ENCODE peak calls at places on chromosomes 6 and 20, in four cellular contexts. One of them, this sample, is unnamed.

GRCh38 chr20:58149412-58150091 is 78.9 kb downstream of the ANKRD60 start:
- DNase-seq in B cell: no peak
- DNase-seq in stimulated activated CD8-positive, alpha-beta memory T cell treated with anti-CD3 and anti-CD28 coated beads, Interleukin-12 subunit alpha, Interleukin-12 subunit beta, amount 100 ng/mL, for 4 hours: no peak
- DNase-seq in activated naive CD4-positive, alpha-beta T cell treated with anti-CD3 and anti-CD28 coated beads, Interleukin-2, amount 10 ng/mL, durations not matched to agents 7 days and 5 days: no peak
- DNase-seq in this sample: no peak

GRCh38 chr20:18585134-18585533 is 2.7 kb upstream of the DTD1 start:
- DNase-seq in B cell: no peak
- DNase-seq in stimulated activated CD8-positive, alpha-beta memory T cell treated with anti-CD3 and anti-CD28 coated beads, Interleukin-12 subunit alpha, Interleukin-12 subunit beta, amount 100 ng/mL, for 4 hours: no peak
- DNase-seq in activated naive CD4-positive, alpha-beta T cell treated with anti-CD3 and anti-CD28 coated beads, Interleukin-2, amount 10 ng/mL, durations not matched to agents 7 days and 5 days: no peak
- DNase-seq in this sample: no peak

GRCh38 chr20:62219992-62220665 is at the start of gene HRH3:
- DNase-seq in B cell: peak; percentile 63
- DNase-seq in stimulated activated CD8-positive, alpha-beta memory T cell treated with anti-CD3 and anti-CD28 coated beads, Interleukin-12 subunit alpha, Interleukin-12 subunit beta, amount 100 ng/mL, for 4 hours: peak; percentile 12
- DNase-seq in activated naive CD4-positive, alpha-beta T cell treated with anti-CD3 and anti-CD28 coated beads, Interleukin-2, amount 10 ng/mL, durations not matched to agents 7 days and 5 days: peak; percentile 67
- DNase-seq in this sample: peak; percentile 80

GRCh38 chr6:108751851-108752732 is 96.1 kb upstream of the ARMC2 start:
- DNase-seq in B cell: no peak
- DNase-seq in stimulated activated CD8-positive, alpha-beta memory T cell treated with anti-CD3 and anti-CD28 coated beads, Interleukin-12 subunit alpha, Interleukin-12 subunit beta, amount 100 ng/mL, for 4 hours: no peak
- DNase-seq in activated naive CD4-positive, alpha-beta T cell treated with anti-CD3 and anti-CD28 coated beads, Interleukin-2, amount 10 ng/mL, durations not matched to agents 7 days and 5 days: no peak
- DNase-seq in this sample: no peak

GRCh38 chr6:26556263-26557070 is 18.3 kb downstream of the HMGN4 start:
- DNase-seq in B cell: peak; percentile 35
- DNase-seq in stimulated activated CD8-positive, alpha-beta memory T cell treated with anti-CD3 and anti-CD28 coated beads, Interleukin-12 subunit alpha, Interleukin-12 subunit beta, amount 100 ng/mL, for 4 hours: no peak
- DNase-seq in activated naive CD4-positive, alpha-beta T cell treated with anti-CD3 and anti-CD28 coated beads, Interleukin-2, amount 10 ng/mL, durations not matched to agents 7 days and 5 days: no peak
- DNase-seq in this sample: peak; percentile 39

GRCh38 chr6:43979525-43979924 is 147.7 kb downstream of the MRPL14 start:
- DNase-seq in B cell: no peak
- DNase-seq in stimulated activated CD8-positive, alpha-beta memory T cell treated with anti-CD3 and anti-CD28 coated beads, Interleukin-12 subunit alpha, Interleukin-12 subunit beta, amount 100 ng/mL, for 4 hours: no peak
- DNase-seq in activated naive CD4-positive, alpha-beta T cell treated with anti-CD3 and anti-CD28 coated beads, Interleukin-2, amount 10 ng/mL, durations not matched to agents 7 days and 5 days: peak; percentile 8
- DNase-seq in this sample: no peak

GRCh38 chr6:81331526-81331925 is 421.0 kb downstream of the TENT5A start:
- DNase-seq in B cell: no peak
- DNase-seq in stimulated activated CD8-positive, alpha-beta memory T cell treated with anti-CD3 and anti-CD28 coated beads, Interleukin-12 subunit alpha, Interleukin-12 subunit beta, amount 100 ng/mL, for 4 hours: no peak
- DNase-seq in activated naive CD4-positive, alpha-beta T cell treated with anti-CD3 and anti-CD28 coated beads, Interleukin-2, amount 10 ng/mL, durations not matched to agents 7 days and 5 days: no peak
- DNase-seq in this sample: no peak

GRCh38 chr20:46308258-46309157 is at the start of gene CDH22:
- DNase-seq in B cell: peak; percentile 50
- DNase-seq in stimulated activated CD8-positive, alpha-beta memory T cell treated with anti-CD3 and anti-CD28 coated beads, Interleukin-12 subunit alpha, Interleukin-12 subunit beta, amount 100 ng/mL, for 4 hours: no peak
- DNase-seq in activated naive CD4-positive, alpha-beta T cell treated with anti-CD3 and anti-CD28 coated beads, Interleukin-2, amount 10 ng/mL, durations not matched to agents 7 days and 5 days: peak; percentile 61
- DNase-seq in this sample: no peak

GRCh38 chr6:52746213-52746612 is 17.1 kb downstream of the GSTA2 start:
- DNase-seq in B cell: no peak
- DNase-seq in stimulated activated CD8-positive, alpha-beta memory T cell treated with anti-CD3 and anti-CD28 coated beads, Interleukin-12 subunit alpha, Interleukin-12 subunit beta, amount 100 ng/mL, for 4 hours: no peak
- DNase-seq in activated naive CD4-positive, alpha-beta T cell treated with anti-CD3 and anti-CD28 coated beads, Interleukin-2, amount 10 ng/mL, durations not matched to agents 7 days and 5 days: no peak
- DNase-seq in this sample: no peak

GRCh38 chr6:124829822-124830221 is 132.4 kb upstream of the RNF217 start:
- DNase-seq in B cell: no peak
- DNase-seq in stimulated activated CD8-positive, alpha-beta memory T cell treated with anti-CD3 and anti-CD28 coated beads, Interleukin-12 subunit alpha, Interleukin-12 subunit beta, amount 100 ng/mL, for 4 hours: no peak
- DNase-seq in activated naive CD4-positive, alpha-beta T cell treated with anti-CD3 and anti-CD28 coated beads, Interleukin-2, amount 10 ng/mL, durations not matched to agents 7 days and 5 days: no peak
- DNase-seq in this sample: no peak

GRCh38 chr20:57450931-57451330 is 59.7 kb downstream of the RBM38 start:
- DNase-seq in B cell: peak; percentile 35
- DNase-seq in stimulated activated CD8-positive, alpha-beta memory T cell treated with anti-CD3 and anti-CD28 coated beads, Interleukin-12 subunit alpha, Interleukin-12 subunit beta, amount 100 ng/mL, for 4 hours: no peak
- DNase-seq in activated naive CD4-positive, alpha-beta T cell treated with anti-CD3 and anti-CD28 coated beads, Interleukin-2, amount 10 ng/mL, durations not matched to agents 7 days and 5 days: no peak
- DNase-seq in this sample: no peak

GRCh38 chr6:1871936-1872335 is 262.2 kb downstream of the FOXC1 start:
- DNase-seq in B cell: no peak
- DNase-seq in stimulated activated CD8-positive, alpha-beta memory T cell treated with anti-CD3 and anti-CD28 coated beads, Interleukin-12 subunit alpha, Interleukin-12 subunit beta, amount 100 ng/mL, for 4 hours: no peak
- DNase-seq in activated naive CD4-positive, alpha-beta T cell treated with anti-CD3 and anti-CD28 coated beads, Interleukin-2, amount 10 ng/mL, durations not matched to agents 7 days and 5 days: no peak
- DNase-seq in this sample: no peak

GRCh38 chr6:118350881-118351430 is 197.1 kb upstream of the PLN start:
- DNase-seq in B cell: no peak
- DNase-seq in stimulated activated CD8-positive, alpha-beta memory T cell treated with anti-CD3 and anti-CD28 coated beads, Interleukin-12 subunit alpha, Interleukin-12 subunit beta, amount 100 ng/mL, for 4 hours: no peak
- DNase-seq in activated naive CD4-positive, alpha-beta T cell treated with anti-CD3 and anti-CD28 coated beads, Interleukin-2, amount 10 ng/mL, durations not matched to agents 7 days and 5 days: no peak
- DNase-seq in this sample: no peak

GRCh38 chr20:56223352-56223751 is 25.2 kb upstream of the MC3R start:
- DNase-seq in B cell: no peak
- DNase-seq in stimulated activated CD8-positive, alpha-beta memory T cell treated with anti-CD3 and anti-CD28 coated beads, Interleukin-12 subunit alpha, Interleukin-12 subunit beta, amount 100 ng/mL, for 4 hours: no peak
- DNase-seq in activated naive CD4-positive, alpha-beta T cell treated with anti-CD3 and anti-CD28 coated beads, Interleukin-2, amount 10 ng/mL, durations not matched to agents 7 days and 5 days: no peak
- DNase-seq in this sample: no peak

GRCh38 chr6:11918739-11919605 is 93.1 kb upstream of the HIVEP1 start:
- DNase-seq in B cell: no peak
- DNase-seq in stimulated activated CD8-positive, alpha-beta memory T cell treated with anti-CD3 and anti-CD28 coated beads, Interleukin-12 subunit alpha, Interleukin-12 subunit beta, amount 100 ng/mL, for 4 hours: no peak
- DNase-seq in activated naive CD4-positive, alpha-beta T cell treated with anti-CD3 and anti-CD28 coated beads, Interleukin-2, amount 10 ng/mL, durations not matched to agents 7 days and 5 days: no peak
- DNase-seq in this sample: no peak

GRCh38 chr6:100468966-100469859 is 4.5 kb upstream of the SIM1 start:
- DNase-seq in B cell: no peak
- DNase-seq in stimulated activated CD8-positive, alpha-beta memory T cell treated with anti-CD3 and anti-CD28 coated beads, Interleukin-12 subunit alpha, Interleukin-12 subunit beta, amount 100 ng/mL, for 4 hours: no peak
- DNase-seq in activated naive CD4-positive, alpha-beta T cell treated with anti-CD3 and anti-CD28 coated beads, Interleukin-2, amount 10 ng/mL, durations not matched to agents 7 days and 5 days: no peak
- DNase-seq in this sample: no peak

GRCh38 chr6:49548613-49549304 is 1.7 kb upstream of the C6orf141 start:
- DNase-seq in B cell: no peak
- DNase-seq in stimulated activated CD8-positive, alpha-beta memory T cell treated with anti-CD3 and anti-CD28 coated beads, Interleukin-12 subunit alpha, Interleukin-12 subunit beta, amount 100 ng/mL, for 4 hours: no peak
- DNase-seq in activated naive CD4-positive, alpha-beta T cell treated with anti-CD3 and anti-CD28 coated beads, Interleukin-2, amount 10 ng/mL, durations not matched to agents 7 days and 5 days: no peak
- DNase-seq in this sample: no peak

GRCh38 chr20:6756961-6757595 is 10.4 kb upstream of the BMP2 start:
- DNase-seq in B cell: no peak
- DNase-seq in stimulated activated CD8-positive, alpha-beta memory T cell treated with anti-CD3 and anti-CD28 coated beads, Interleukin-12 subunit alpha, Interleukin-12 subunit beta, amount 100 ng/mL, for 4 hours: no peak
- DNase-seq in activated naive CD4-positive, alpha-beta T cell treated with anti-CD3 and anti-CD28 coated beads, Interleukin-2, amount 10 ng/mL, durations not matched to agents 7 days and 5 days: no peak
- DNase-seq in this sample: no peak

GRCh38 chr6:169420912-169421543 is 167.4 kb upstream of the THBS2 start:
- DNase-seq in B cell: no peak
- DNase-seq in stimulated activated CD8-positive, alpha-beta memory T cell treated with anti-CD3 and anti-CD28 coated beads, Interleukin-12 subunit alpha, Interleukin-12 subunit beta, amount 100 ng/mL, for 4 hours: no peak
- DNase-seq in activated naive CD4-positive, alpha-beta T cell treated with anti-CD3 and anti-CD28 coated beads, Interleukin-2, amount 10 ng/mL, durations not matched to agents 7 days and 5 days: no peak
- DNase-seq in this sample: no peak

GRCh38 chr20:47428851-47429336 is 72.4 kb upstream of the ZMYND8 start:
- DNase-seq in B cell: no peak
- DNase-seq in stimulated activated CD8-positive, alpha-beta memory T cell treated with anti-CD3 and anti-CD28 coated beads, Interleukin-12 subunit alpha, Interleukin-12 subunit beta, amount 100 ng/mL, for 4 hours: no peak
- DNase-seq in activated naive CD4-positive, alpha-beta T cell treated with anti-CD3 and anti-CD28 coated beads, Interleukin-2, amount 10 ng/mL, durations not matched to agents 7 days and 5 days: no peak
- DNase-seq in this sample: no peak

GRCh38 chr6:124590001-124590400 is 372.2 kb upstream of the RNF217 start:
- DNase-seq in B cell: no peak
- DNase-seq in stimulated activated CD8-positive, alpha-beta memory T cell treated with anti-CD3 and anti-CD28 coated beads, Interleukin-12 subunit alpha, Interleukin-12 subunit beta, amount 100 ng/mL, for 4 hours: no peak
- DNase-seq in activated naive CD4-positive, alpha-beta T cell treated with anti-CD3 and anti-CD28 coated beads, Interleukin-2, amount 10 ng/mL, durations not matched to agents 7 days and 5 days: no peak
- DNase-seq in this sample: no peak

GRCh38 chr6:69693749-69694148 is 103.1 kb downstream of the LMBRD1 start:
- DNase-seq in B cell: no peak
- DNase-seq in stimulated activated CD8-positive, alpha-beta memory T cell treated with anti-CD3 and anti-CD28 coated beads, Interleukin-12 subunit alpha, Interleukin-12 subunit beta, amount 100 ng/mL, for 4 hours: no peak
- DNase-seq in activated naive CD4-positive, alpha-beta T cell treated with anti-CD3 and anti-CD28 coated beads, Interleukin-2, amount 10 ng/mL, durations not matched to agents 7 days and 5 days: no peak
- DNase-seq in this sample: no peak

GRCh38 chr6:134774244-134774643 is 175.7 kb downstream of the ALDH8A1 start:
- DNase-seq in B cell: no peak
- DNase-seq in stimulated activated CD8-positive, alpha-beta memory T cell treated with anti-CD3 and anti-CD28 coated beads, Interleukin-12 subunit alpha, Interleukin-12 subunit beta, amount 100 ng/mL, for 4 hours: no peak
- DNase-seq in activated naive CD4-positive, alpha-beta T cell treated with anti-CD3 and anti-CD28 coated beads, Interleukin-2, amount 10 ng/mL, durations not matched to agents 7 days and 5 days: no peak
- DNase-seq in this sample: no peak

GRCh38 chr20:63050406-63050805 is 43.6 kb upstream of the BHLHE23 start:
- DNase-seq in B cell: no peak
- DNase-seq in stimulated activated CD8-positive, alpha-beta memory T cell treated with anti-CD3 and anti-CD28 coated beads, Interleukin-12 subunit alpha, Interleukin-12 subunit beta, amount 100 ng/mL, for 4 hours: no peak
- DNase-seq in activated naive CD4-positive, alpha-beta T cell treated with anti-CD3 and anti-CD28 coated beads, Interleukin-2, amount 10 ng/mL, durations not matched to agents 7 days and 5 days: no peak
- DNase-seq in this sample: no peak

GRCh38 chr6:143195349-143195845 is 134.7 kb downstream of the AIG1 start:
- DNase-seq in B cell: no peak
- DNase-seq in stimulated activated CD8-positive, alpha-beta memory T cell treated with anti-CD3 and anti-CD28 coated beads, Interleukin-12 subunit alpha, Interleukin-12 subunit beta, amount 100 ng/mL, for 4 hours: no peak
- DNase-seq in activated naive CD4-positive, alpha-beta T cell treated with anti-CD3 and anti-CD28 coated beads, Interleukin-2, amount 10 ng/mL, durations not matched to agents 7 days and 5 days: no peak
- DNase-seq in this sample: no peak

GRCh38 chr6:32074996-32075532 is 34.1 kb downstream of the TNXB start:
- DNase-seq in B cell: no peak
- DNase-seq in stimulated activated CD8-positive, alpha-beta memory T cell treated with anti-CD3 and anti-CD28 coated beads, Interleukin-12 subunit alpha, Interleukin-12 subunit beta, amount 100 ng/mL, for 4 hours: no peak
- DNase-seq in activated naive CD4-positive, alpha-beta T cell treated with anti-CD3 and anti-CD28 coated beads, Interleukin-2, amount 10 ng/mL, durations not matched to agents 7 days and 5 days: no peak
- DNase-seq in this sample: no peak

GRCh38 chr6:11772109-11772830 is 6.3 kb downstream of the ADTRP start:
- DNase-seq in B cell: no peak
- DNase-seq in stimulated activated CD8-positive, alpha-beta memory T cell treated with anti-CD3 and anti-CD28 coated beads, Interleukin-12 subunit alpha, Interleukin-12 subunit beta, amount 100 ng/mL, for 4 hours: no peak
- DNase-seq in activated naive CD4-positive, alpha-beta T cell treated with anti-CD3 and anti-CD28 coated beads, Interleukin-2, amount 10 ng/mL, durations not matched to agents 7 days and 5 days: no peak
- DNase-seq in this sample: no peak

GRCh38 chr6:22366214-22366613 is 69.4 kb upstream of the PRL start:
- DNase-seq in B cell: no peak
- DNase-seq in stimulated activated CD8-positive, alpha-beta memory T cell treated with anti-CD3 and anti-CD28 coated beads, Interleukin-12 subunit alpha, Interleukin-12 subunit beta, amount 100 ng/mL, for 4 hours: no peak
- DNase-seq in activated naive CD4-positive, alpha-beta T cell treated with anti-CD3 and anti-CD28 coated beads, Interleukin-2, amount 10 ng/mL, durations not matched to agents 7 days and 5 days: no peak
- DNase-seq in this sample: no peak

GRCh38 chr20:8589956-8590355 is 457.9 kb downstream of the PLCB1 start:
- DNase-seq in B cell: no peak
- DNase-seq in stimulated activated CD8-positive, alpha-beta memory T cell treated with anti-CD3 and anti-CD28 coated beads, Interleukin-12 subunit alpha, Interleukin-12 subunit beta, amount 100 ng/mL, for 4 hours: no peak
- DNase-seq in activated naive CD4-positive, alpha-beta T cell treated with anti-CD3 and anti-CD28 coated beads, Interleukin-2, amount 10 ng/mL, durations not matched to agents 7 days and 5 days: no peak
- DNase-seq in this sample: no peak

GRCh38 chr6:30748301-30748769 is 4.0 kb upstream of the IER3 start:
- DNase-seq in B cell: no peak
- DNase-seq in stimulated activated CD8-positive, alpha-beta memory T cell treated with anti-CD3 and anti-CD28 coated beads, Interleukin-12 subunit alpha, Interleukin-12 subunit beta, amount 100 ng/mL, for 4 hours: no peak
- DNase-seq in activated naive CD4-positive, alpha-beta T cell treated with anti-CD3 and anti-CD28 coated beads, Interleukin-2, amount 10 ng/mL, durations not matched to agents 7 days and 5 days: no peak
- DNase-seq in this sample: no peak

GRCh38 chr20:33773412-33774089 is 37.6 kb upstream of the CHMP4B start:
- DNase-seq in B cell: peak; percentile 70
- DNase-seq in stimulated activated CD8-positive, alpha-beta memory T cell treated with anti-CD3 and anti-CD28 coated beads, Interleukin-12 subunit alpha, Interleukin-12 subunit beta, amount 100 ng/mL, for 4 hours: no peak
- DNase-seq in activated naive CD4-positive, alpha-beta T cell treated with anti-CD3 and anti-CD28 coated beads, Interleukin-2, amount 10 ng/mL, durations not matched to agents 7 days and 5 days: no peak
- DNase-seq in this sample: no peak

This sample was measured in DND-41.